ENCODE peak calls at places on chromosome 21, in seven cellular contexts. A, O, X, M, H, E and T are unnamed samples.

GRCh38 chr21:46142581-46143473 is 12.6 kb downstream of the FTCD start:
- DNase-seq in A (no peak), O (peak), X (no peak), M (no peak), H (no peak), E (no peak), T (no peak)

GRCh38 chr21:21764281-21764680 is 766.1 kb downstream of the NCAM2 start:
- DNase-seq in A (no peak), O (no peak), X (no peak), M (no peak), H (no peak), E (no peak), T (no peak)

GRCh38 chr21:37986000-37986399 is 69.7 kb upstream of the KCNJ6 start:
- DNase-seq in A (no peak), O (no peak), X (no peak), M (no peak), H (no peak), E (no peak), T (no peak)

GRCh38 chr21:46096997-46097825 is 701 bp upstream of the COL6A2 start:
- DNase-seq in A (peak), O (peak), X (no peak), M (no peak), H (peak), E (no peak), T (peak)

GRCh38 chr21:19995253-19995652 is 1003.0 kb upstream of the NCAM2 start:
- DNase-seq in A (no peak), O (no peak), X (no peak), M (no peak), H (no peak), E (no peak), T (no peak)

GRCh38 chr21:39696620-39697019 is 48.4 kb upstream of the IGSF5 start:
- DNase-seq in A (peak), O (no peak), X (no peak), M (no peak), H (peak), E (no peak), T (no peak)

GRCh38 chr21:29164330-29164942 is 34.0 kb downstream of the MAP3K7CL start:
- DNase-seq in A (no peak), O (no peak), X (no peak), M (no peak), H (no peak), E (peak), T (no peak)

GRCh38 chr21:16061194-16061593 is 331.4 kb downstream of the USP25 start:
- DNase-seq in A (no peak), O (peak), X (no peak), M (no peak), H (no peak), E (no peak), T (no peak)

GRCh38 chr21:31347435-31348032 is 3.5 kb upstream of the TIAM1 start:
- DNase-seq in A (no peak), O (no peak), X (no peak), M (no peak), H (no peak), E (no peak), T (no peak)

GRCh38 chr21:27213328-27213727 is 246.4 kb upstream of the ADAMTS5 start:
- DNase-seq in A (no peak), O (no peak), X (no peak), M (no peak), H (no peak), E (no peak), T (no peak)

GRCh38 chr21:46059195-46059594 is 38.7 kb upstream of the COL6A2 start:
- DNase-seq in A (no peak), O (no peak), X (no peak), M (no peak), H (no peak), E (no peak), T (no peak)

GRCh38 chr21:15430577-15430976 is 299.2 kb upstream of the USP25 start:
- DNase-seq in A (no peak), O (no peak), X (no peak), M (no peak), H (no peak), E (no peak), T (no peak)

GRCh38 chr21:17848228-17848627 is 29.1 kb upstream of the C21orf91 start:
- DNase-seq in A (no peak), O (peak), X (no peak), M (no peak), H (peak), E (no peak), T (no peak)

GRCh38 chr21:45535341-45536081 is 6.7 kb downstream of the SLC19A1 start:
- DNase-seq in A (no peak), O (peak), X (no peak), M (peak), H (peak), E (no peak), T (peak)

GRCh38 chr21:26513212-26513611 is 59.9 kb downstream of the CYYR1 start:
- DNase-seq in A (no peak), O (no peak), X (no peak), M (no peak), H (no peak), E (no peak), T (no peak)

GRCh38 chr21:26267389-26267788 is 96.8 kb upstream of the APP start:
- DNase-seq in A (no peak), O (no peak), X (no peak), M (no peak), H (no peak), E (no peak), T (no peak)

GRCh38 chr21:15706686-15707085 is 23.1 kb upstream of the USP25 start:
- DNase-seq in A (no peak), O (no peak), X (no peak), M (no peak), H (peak), E (peak), T (no peak)

GRCh38 chr21:45318556-45319341 is 31.1 kb upstream of the POFUT2 start:
- DNase-seq in A (no peak), O (peak), X (no peak), M (no peak), H (peak), E (peak), T (no peak)

GRCh38 chr21:25573409-25574206 is 33.7 kb downstream of the MRPL39 start:
- DNase-seq in A (no peak), O (no peak), X (no peak), M (no peak), H (no peak), E (peak), T (no peak)

GRCh38 chr21:28636988-28637691 is 355.5 kb downstream of the LTN1 start:
- DNase-seq in A (no peak), O (no peak), X (no peak), M (no peak), H (no peak), E (no peak), T (no peak)

GRCh38 chr21:16418211-16418610 is 688.4 kb downstream of the USP25 start:
- DNase-seq in A (no peak), O (no peak), X (no peak), M (no peak), H (no peak), E (no peak), T (no peak)

GRCh38 chr21:46128106-46128982 is 27.0 kb downstream of the FTCD start:
- DNase-seq in A (no peak), O (peak), X (no peak), M (no peak), H (peak), E (no peak), T (no peak)

GRCh38 chr21:28856588-28857250 is 136.0 kb downstream of the LTN1 start:
- DNase-seq in A (no peak), O (no peak), X (no peak), M (no peak), H (no peak), E (no peak), T (no peak)

GRCh38 chr21:29194847-29195246 is 64.4 kb downstream of the MAP3K7CL start:
- DNase-seq in A (no peak), O (no peak), X (no peak), M (no peak), H (no peak), E (no peak), T (no peak)

GRCh38 chr21:26130249-26130896 is 40.2 kb downstream of the APP start:
- DNase-seq in A (no peak), O (no peak), X (no peak), M (no peak), H (no peak), E (no peak), T (no peak)

GRCh38 chr21:44303490-44303981 is 3.7 kb downstream of the PFKL start:
- DNase-seq in A (no peak), O (no peak), X (no peak), M (no peak), H (peak), E (no peak), T (no peak)
- TF ChIP-seq POLR2A in A (no peak), O (no peak), X (no peak), M (no peak), H (peak), E (no peak), T (no peak)

GRCh38 chr21:36606292-36606982 is 92.5 kb upstream of the SIM2 start:
- DNase-seq in A (no peak), O (no peak), X (no peak), M (no peak), H (no peak), E (no peak), T (no peak)
- TF ChIP-seq CTCF in A (no peak), O (no peak), X (no peak), M (no peak), H (no peak), E (peak), T (no peak)

DNA sequence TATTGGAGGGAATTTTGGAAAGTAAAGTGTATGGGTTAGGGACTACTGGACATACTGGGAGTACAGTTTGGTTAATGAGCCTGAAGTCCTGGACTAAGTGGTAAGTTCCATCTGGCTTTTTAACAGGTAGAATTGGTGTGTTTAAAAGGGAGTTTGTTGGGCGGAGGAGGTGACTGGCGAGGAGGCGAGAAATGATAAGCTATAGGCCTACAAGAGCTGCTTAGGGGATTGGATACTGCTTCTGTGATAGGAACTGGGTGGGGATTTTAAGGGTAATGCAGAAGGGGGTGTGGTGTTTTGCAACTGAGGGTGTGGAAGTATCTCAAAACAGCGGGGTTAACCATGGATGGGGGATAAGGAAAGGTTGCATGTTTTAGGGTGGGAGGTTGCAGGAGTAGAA is 3.5 kb downstream of the ERVH48-1 start:
- DNase-seq in A (no peak), O (no peak), X (no peak), M (no peak), H (no peak), E (no peak), T (no peak)
- H3K4me3 ChIP-seq in A (no peak), O (no peak), X (no peak), M (no peak), H (no peak), E (no peak), T (no peak)

DNA sequence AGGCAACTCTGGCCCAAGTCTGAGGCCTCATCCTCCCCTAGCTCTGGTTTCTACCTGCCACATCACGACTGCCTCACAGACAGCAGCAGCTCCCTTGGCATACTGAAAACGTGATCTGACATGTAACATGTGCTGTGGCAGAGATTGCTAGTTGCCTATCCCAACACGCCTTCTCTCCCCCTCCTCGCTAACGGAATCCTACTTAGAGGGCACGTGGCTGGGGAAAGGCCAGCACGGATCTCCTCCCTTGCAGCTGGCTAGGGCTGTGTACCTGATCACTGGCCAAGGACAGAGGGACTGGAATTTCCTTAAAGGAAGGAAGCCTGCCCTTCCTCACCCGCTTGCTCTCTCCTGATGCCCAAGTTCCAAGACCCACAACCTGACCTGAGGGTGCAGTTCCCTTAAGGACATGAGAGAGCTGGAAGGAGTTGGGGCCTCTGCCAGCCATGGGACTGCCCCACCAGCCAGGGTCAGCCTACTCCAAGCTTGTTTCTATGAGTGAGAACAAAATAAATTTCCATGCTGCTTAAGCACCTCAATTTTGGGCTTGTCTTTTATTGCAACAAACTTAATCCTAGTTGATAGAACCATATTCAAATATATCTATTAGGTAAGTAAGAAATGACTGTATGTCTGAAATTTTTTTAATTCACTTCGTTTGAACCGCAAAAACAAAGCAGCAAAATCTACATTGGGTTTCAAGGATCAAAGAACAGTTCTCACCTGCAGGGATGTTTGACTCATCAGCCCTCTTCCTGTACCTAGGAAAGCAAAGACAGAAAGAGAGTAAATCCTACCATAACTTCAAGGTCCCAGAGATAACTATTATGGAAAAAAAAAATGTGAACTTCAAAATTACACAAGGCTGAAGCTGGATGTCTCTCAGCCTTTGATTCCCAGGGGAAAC is 7.2 kb downstream of the SETD4 start:
- DNase-seq in A (no peak), O (no peak), X (no peak), M (no peak), H (no peak), E (no peak), T (peak)
- TF ChIP-seq POLR2A in A (no peak), O (no peak), X (no peak), M (no peak), H (no peak), E (no peak), T (no peak)

GRCh38 chr21:33030633-33031032 is 4.9 kb downstream of the OLIG2 start:
- DNase-seq in A (no peak), O (no peak), X (no peak), M (no peak), H (no peak), E (no peak), T (no peak)

GRCh38 chr21:33028271-33028670 is 2.5 kb downstream of the OLIG2 start:
- DNase-seq in A (no peak), O (no peak), X (no peak), M (no peak), H (no peak), E (no peak), T (no peak)

GRCh38 chr21:33029975-33030461 is 4.3 kb downstream of the OLIG2 start:
- DNase-seq in A (no peak), O (no peak), X (no peak), M (no peak), H (no peak), E (no peak), T (no peak)

GRCh38 chr21:33028759-33029511 is 3.2 kb downstream of the OLIG2 start:
- DNase-seq in A (no peak), O (no peak), X (no peak), M (no peak), H (no peak), E (no peak), T (peak)

GRCh38 chr21:33029512-33029921 is 3.8 kb downstream of the OLIG2 start:
- DNase-seq in A (no peak), O (no peak), X (no peak), M (no peak), H (no peak), E (no peak), T (peak)
- TF ChIP-seq CTCF in A (no peak), O (no peak), X (no peak), M (no peak), H (no peak), E (no peak), T (no peak)

GRCh38 chr21:42527489-42528158 is 14.0 kb downstream of the SLC37A1 start:
- DNase-seq in A (no peak), O (no peak), X (no peak), M (no peak), H (no peak), E (no peak), T (no peak)
- H3K4me3 ChIP-seq in A (peak), O (no peak), X (peak), M (no peak), H (no peak), E (no peak), T (no peak)

DNA sequence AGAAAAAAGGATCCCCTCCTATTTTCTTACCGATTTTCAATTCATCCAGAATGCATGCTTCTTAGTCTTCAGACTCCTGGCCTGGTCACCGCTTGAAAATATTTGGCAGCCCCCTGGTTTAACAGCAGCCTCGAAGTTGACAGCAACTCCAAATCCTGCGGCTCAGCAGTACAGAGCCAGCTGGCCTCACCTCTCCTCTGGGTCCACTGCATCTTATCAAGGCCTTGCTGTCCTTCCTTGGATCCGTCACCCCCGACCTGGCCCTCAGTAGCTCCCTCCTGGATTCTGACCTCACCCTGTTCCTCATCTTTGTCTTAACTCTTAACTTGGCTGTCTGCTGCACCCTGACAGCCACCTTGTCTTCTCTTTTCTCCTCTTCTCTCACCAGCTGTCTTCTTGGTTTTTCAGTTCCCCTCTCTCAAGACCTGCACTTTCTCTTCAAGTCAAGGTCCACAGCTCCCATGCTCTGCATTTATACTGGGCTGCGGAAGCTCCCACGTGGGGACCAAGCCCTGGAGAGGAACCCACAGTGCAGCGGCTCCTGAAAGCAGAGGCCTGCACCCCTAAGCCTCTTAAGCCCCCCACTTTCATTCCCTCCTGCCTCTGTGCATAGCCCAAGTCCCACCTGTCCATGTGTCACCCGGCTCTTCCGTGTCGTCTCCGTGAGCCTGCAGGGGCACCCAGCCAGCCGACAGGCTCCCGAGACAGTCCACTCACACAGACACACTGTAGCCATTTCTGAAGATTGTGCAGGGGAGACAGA is 6.0 kb downstream of the MX2 start:
- DNase-seq in A (no peak), O (peak), X (peak), M (no peak), H (no peak), E (no peak), T (no peak)
- TF ChIP-seq POLR2A in A (no peak), O (no peak), X (no peak), M (no peak), H (no peak), E (no peak), T (no peak)

GRCh38 chr21:24418671-24419070 is 1188.6 kb downstream of the MRPL39 start:
- DNase-seq in A (no peak), O (no peak), X (no peak), M (no peak), H (no peak), E (no peak), T (no peak)
- TF ChIP-seq CTCF in A (no peak), O (no peak), X (no peak), M (no peak), H (no peak), E (no peak), T (no peak)

DNA sequence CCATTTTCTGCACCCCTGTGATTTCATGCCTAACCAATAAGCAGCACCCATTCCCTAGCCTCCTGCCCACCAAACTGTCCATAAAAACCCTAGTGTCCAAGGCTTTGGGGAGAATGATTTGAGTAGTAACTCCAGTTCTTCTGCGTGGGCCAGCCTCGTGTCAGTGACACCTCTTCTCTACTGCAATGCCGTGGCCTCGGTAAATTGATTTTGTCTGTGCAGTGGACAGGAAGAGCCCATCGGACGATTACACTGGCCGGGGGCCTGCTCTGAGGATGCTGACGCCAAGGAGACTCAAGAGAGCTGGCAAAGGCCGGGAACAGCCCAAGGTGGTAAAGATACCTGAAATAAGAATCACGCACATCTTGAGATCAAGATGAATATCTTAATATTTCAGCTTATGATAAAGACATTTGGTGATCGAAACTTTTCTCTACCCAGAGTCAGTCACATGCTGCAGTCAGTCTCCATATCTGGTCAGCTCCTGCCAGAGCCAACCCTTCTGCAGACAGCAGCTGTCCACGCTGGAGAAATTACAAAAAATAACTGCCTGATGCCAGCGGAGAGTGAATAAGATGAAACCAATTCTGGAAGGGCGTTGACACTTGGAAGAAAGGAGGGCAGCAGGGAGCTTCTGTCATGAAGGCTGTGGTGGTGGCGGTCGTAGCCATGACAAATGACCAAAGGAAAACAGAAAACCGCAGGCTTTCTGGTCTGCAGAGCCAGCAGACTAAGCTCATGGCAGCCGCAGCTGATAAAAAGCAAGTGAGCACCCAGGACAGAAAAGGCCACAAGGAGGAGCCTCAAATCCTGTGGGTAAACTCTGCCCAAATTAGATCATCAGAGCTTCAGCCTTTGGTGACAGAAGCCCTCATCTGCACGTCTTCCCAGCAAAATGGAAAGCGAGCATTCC is 29.1 kb downstream of the RSPH1 start:
- DNase-seq in A (no peak), O (no peak), X (no peak), M (no peak), H (peak), E (peak), T (no peak)
- H3K4me3 ChIP-seq in A (no peak), O (no peak), X (no peak), M (no peak), H (no peak), E (no peak), T (no peak)